ENCODE peak calls at places on chromosomes 1 and 21, in seven cellular contexts. Y is HCT116, S is Panc1, K is H1, U is K562, D is SK-N-SH, P is GM12878. R is an unnamed sample.

GRCh38 chr1:40563266-40563665 is 31.8 kb downstream of the ZNF684 start:
- DNase-seq in Y (no peak), S (no peak), K (no peak), U (no peak), D (no peak), P (no peak), R (no peak)

GRCh38 chr1:226871636-226872327 is 1.4 kb downstream of the PSEN2 start:
- DNase-seq in Y (no peak), S (no peak), K (no peak), U (no peak), D (no peak), P (no peak), R (no peak)

GRCh38 chr1:112044745-112045144 is 55.3 kb upstream of the KCND3 start:
- DNase-seq in Y (no peak), S (no peak), K (no peak), U (no peak), D (no peak), P (no peak), R (no peak)

GRCh38 chr1:182644863-182645262 is 39.5 kb downstream of the RGS8 start:
- DNase-seq in Y (no peak), S (no peak), K (no peak), U (no peak), D (no peak), P (no peak), R (no peak)

GRCh38 chr1:31010081-31010989 is 55.2 kb downstream of the PUM1 start:
- DNase-seq in Y (no peak), S (no peak), K (no peak), U (no peak), D (no peak), P (peak; percentile 44), R (no peak)

GRCh38 chr1:67750690-67751052 is 65.7 kb downstream of the GADD45A start:
- DNase-seq in Y (no peak), S (no peak), K (no peak), U (no peak), D (no peak), P (no peak), R (no peak)

GRCh38 chr1:75097686-75098085 is 36.5 kb upstream of the LHX8 start:
- DNase-seq in Y (no peak), S (no peak), K (no peak), U (no peak), D (peak; percentile 58), P (no peak), R (no peak)

GRCh38 chr1:198595765-198596164 is 43.1 kb upstream of the PTPRC start:
- DNase-seq in Y (no peak), S (no peak), K (no peak), U (no peak), D (no peak), P (no peak), R (no peak)

GRCh38 chr1:54272134-54272533 is 72.2 kb downstream of the MRPL37 start:
- DNase-seq in Y (no peak), S (no peak), K (no peak), U (no peak), D (no peak), P (no peak), R (no peak)

GRCh38 chr1:8597455-8597854 is 220.0 kb downstream of the RERE start:
- DNase-seq in Y (no peak), S (no peak), K (no peak), U (no peak), D (peak; percentile 24), P (no peak), R (no peak)

GRCh38 chr1:237470712-237471310 is 419.9 kb downstream of the ZP4 start:
- DNase-seq in Y (no peak), S (no peak), K (no peak), U (no peak), D (no peak), P (no peak), R (no peak)

GRCh38 chr1:41448831-41449230 is 35.7 kb downstream of the EDN2 start:
- DNase-seq in Y (no peak), S (no peak), K (no peak), U (no peak), D (no peak), P (no peak), R (no peak)

GRCh38 chr1:116382321-116382720 is 9.3 kb downstream of the ATP1A1 start:
- DNase-seq in Y (no peak), S (no peak), K (no peak), U (no peak), D (no peak), P (no peak), R (peak; percentile 22)

GRCh38 chr1:37177230-37177864 is 143.0 kb upstream of the GRIK3 start:
- DNase-seq in Y (peak; percentile 64), S (peak; percentile 18), K (peak; percentile 47), U (peak; percentile 50), D (peak; percentile 55), P (no peak), R (peak; percentile 25)

GRCh38 chr1:47859092-47859743 is 138.0 kb downstream of the TRABD2B start:
- DNase-seq in Y (no peak), S (no peak), K (no peak), U (no peak), D (no peak), P (no peak), R (no peak)

GRCh38 chr21:45299864-45300785 is 12.4 kb upstream of the POFUT2 start:
- DNase-seq in Y (no peak), S (no peak), K (no peak), U (no peak), D (no peak), P (no peak), R (no peak)

GRCh38 chr1:160260436-160261382 is 1.6 kb downstream of the DCAF8 start:
- DNase-seq in Y (no peak), S (no peak), K (no peak), U (no peak), D (no peak), P (no peak), R (peak; percentile 16)

GRCh38 chr1:156140879-156141707 is 12.3 kb upstream of the SEMA4A start:
- DNase-seq in Y (no peak), S (no peak), K (no peak), U (peak; percentile 68), D (peak; percentile 85), P (no peak), R (no peak)

GRCh38 chr1:106063510-106063909 is 993.0 kb upstream of the PRMT6 start:
- DNase-seq in Y (no peak), S (no peak), K (no peak), U (no peak), D (no peak), P (no peak), R (no peak)

GRCh38 chr21:16388911-16389515 is 659.2 kb downstream of the USP25 start:
- DNase-seq in Y (no peak), S (no peak), K (no peak), U (no peak), D (no peak), P (no peak), R (no peak)

GRCh38 chr1:89198500-89199072 is at the start of gene GBP4:
- DNase-seq in Y (no peak), S (no peak), K (no peak), U (no peak), D (no peak), P (peak; percentile 69), R (no peak)

GRCh38 chr1:4585216-4585615 is 69.2 kb upstream of the AJAP1 start:
- DNase-seq in Y (no peak), S (no peak), K (no peak), U (peak; percentile 79), D (peak; percentile 50), P (no peak), R (no peak)

GRCh38 chr1:80059940-80060339 is 1053.4 kb upstream of the ADGRL4 start:
- DNase-seq in Y (no peak), S (no peak), K (no peak), U (no peak), D (no peak), P (no peak), R (no peak)

GRCh38 chr21:37939251-37939650 is 23.0 kb upstream of the KCNJ6 start:
- DNase-seq in Y (no peak), S (no peak), K (no peak), U (no peak), D (no peak), P (no peak), R (no peak)

GRCh38 chr1:116105996-116106395 is 5.2 kb upstream of the MAB21L3 start:
- DNase-seq in Y (no peak), S (no peak), K (no peak), U (no peak), D (no peak), P (no peak), R (peak; percentile 61)

GRCh38 chr1:88813474-88813873 is 77.9 kb downstream of the GTF2B start:
- DNase-seq in Y (no peak), S (no peak), K (no peak), U (no peak), D (no peak), P (no peak), R (peak; percentile 20)

GRCh38 chr1:230772457-230773395 is 25.5 kb downstream of the CAPN9 start:
- DNase-seq in Y (no peak), S (no peak), K (no peak), U (peak; percentile 28), D (peak; percentile 48), P (no peak), R (peak; percentile 56)
- TF ChIP-seq SIN3A in Y (no peak), S (no peak), K (no peak), U (no peak), D (no peak), P (no peak), R (no peak)

GRCh38 chr1:207021139-207021861 is 11.3 kb downstream of the C1orf116 start:
- DNase-seq in Y (no peak), S (no peak), K (no peak), U (peak; percentile 86), D (peak; percentile 45), P (no peak), R (peak; percentile 89)

GRCh38 chr1:207020709-207021107 is 11.8 kb downstream of the C1orf116 start:
- DNase-seq in Y (no peak), S (no peak), K (no peak), U (no peak), D (no peak), P (no peak), R (no peak)

GRCh38 chr1:207018707-207019106 is 13.8 kb downstream of the C1orf116 start:
- DNase-seq in Y (no peak), S (no peak), K (no peak), U (no peak), D (no peak), P (no peak), R (no peak)

GRCh38 chr1:207019161-207019560 is 13.4 kb downstream of the C1orf116 start:
- DNase-seq in Y (no peak), S (no peak), K (no peak), U (no peak), D (no peak), P (no peak), R (no peak)

GRCh38 chr1:207020016-207020708 is 12.4 kb downstream of the C1orf116 start:
- DNase-seq in Y (peak; percentile 60), S (no peak), K (no peak), U (peak; percentile 49), D (no peak), P (no peak), R (peak; percentile 52)
- TF ChIP-seq SIN3A in Y (peak; percentile 19), S (no peak), K (no peak), U (no peak), D (no peak), P (no peak), R (no peak)

GRCh38 chr21:38945536-38946245 is 140.0 kb downstream of the ETS2 start:
- DNase-seq in Y (no peak), S (no peak), K (peak; percentile 17), U (no peak), D (no peak), P (no peak), R (no peak)
- TF ChIP-seq SIN3A in Y (no peak), S (no peak), K (no peak), U (no peak), D (no peak), P (no peak), R (no peak)

GRCh38 chr1:119372493-119373086 is 4.0 kb downstream of the HAO2 start:
- DNase-seq in Y (peak; percentile 49), S (no peak), K (no peak), U (no peak), D (no peak), P (no peak), R (peak; percentile 70)
- TF ChIP-seq SIN3A in Y (no peak), S (no peak), K (peak; percentile 73), U (no peak), D (no peak), P (no peak), R (no peak)